ENCODE peak calls at places on chromosomes 16 and 17, in six cellular contexts. W, M, R, J, O and F are unnamed samples.

GRCh38 chr17:33498069-33498468 is 205.0 kb upstream of the ASIC2 start:
- DNase-seq in O (no peak), M (no peak), W (no peak), J (no peak), R (no peak), F (no peak)

GRCh38 chr17:80619535-80620235 is 75.0 kb downstream of the RPTOR start:
- DNase-seq in W (no peak), M (no peak), J (no peak), O (no peak), R (peak; percentile 81), F (no peak)

GRCh38 chr17:35866356-35866950 is 2.2 kb downstream of the HEATR9 start:
- DNase-seq in J (no peak), M (no peak), R (peak; percentile 28), O (no peak), W (no peak), F (no peak)

GRCh38 chr17:31339906-31340661 is 18.7 kb upstream of the EVI2A start:
- DNase-seq in J (no peak), M (no peak), W (peak; percentile 36), O (no peak), R (peak; percentile 84), F (peak; percentile 12)

GRCh38 chr16:25690563-25691143 is 1.1 kb upstream of the HS3ST4 start:
- DNase-seq in M (no peak), O (no peak), J (no peak), W (no peak), R (no peak), F (no peak)

GRCh38 chr16:57185446-57185944 is 344 bp downstream of the PSME3IP1 start:
- DNase-seq in W (no peak), O (peak; percentile 4), M (peak; percentile 17), J (no peak), R (peak; percentile 67), F (peak; percentile 59)

GRCh38 chr16:11180489-11180888 is 75.5 kb downstream of the SOCS1 start:
- DNase-seq in J (no peak), O (no peak), R (no peak), M (no peak), W (no peak), F (no peak)

GRCh38 chr17:59508999-59509398 is 56.4 kb upstream of the DHX40 start:
- DNase-seq in O (no peak), M (no peak), R (no peak), J (no peak), W (no peak), F (no peak)

GRCh38 chr17:63537991-63538692 is 12.1 kb upstream of the DCAF7 start:
- DNase-seq in W (no peak), J (no peak), M (no peak), O (no peak), R (no peak), F (peak; percentile 40)

GRCh38 chr16:24540575-24541240 is 1.3 kb downstream of the RBBP6 start:
- DNase-seq in R (no peak), O (no peak), M (peak; percentile 6), J (no peak), W (no peak), F (no peak)

GRCh38 chr17:49694847-49695697 is 12.7 kb downstream of the SLC35B1 start:
- DNase-seq in R (no peak), O (peak; percentile 70), M (peak; percentile 67), J (no peak), W (no peak), F (no peak)

GRCh38 chr16:80006175-80006895 is 405.8 kb upstream of the MAF start:
- DNase-seq in J (no peak), W (no peak), R (peak; percentile 70), M (no peak), O (no peak), F (no peak)

GRCh38 chr16:1162701-1163566 is 10.0 kb downstream of the CACNA1H start:
- DNase-seq in O (no peak), W (no peak), R (no peak), M (no peak), J (no peak), F (no peak)

GRCh38 chr17:73430848-73431247 is 119.0 kb upstream of the CDC42EP4 start:
- DNase-seq in R (peak; percentile 58), J (no peak), O (no peak), M (no peak), W (no peak), F (no peak)

GRCh38 chr17:27558341-27558740 is 72.6 kb upstream of the LGALS9 start:
- DNase-seq in J (no peak), W (no peak), M (no peak), O (no peak), R (no peak), F (no peak)

GRCh38 chr16:69443809-69444611 is 19.6 kb downstream of the CYB5B start:
- DNase-seq in J (no peak), R (peak; percentile 60), M (no peak), W (no peak), O (no peak), F (no peak)

GRCh38 chr17:77247048-77247541 is 106.3 kb downstream of the SEC14L1 start:
- DNase-seq in R (peak; percentile 55), W (no peak), O (peak; percentile 97), J (peak; percentile 41), M (peak; percentile 88), F (peak; percentile 51)

GRCh38 chr16:49700222-49700927 is 155.5 kb downstream of the ZNF423 start:
- DNase-seq in R (no peak), M (no peak), O (no peak), W (no peak), J (no peak), F (no peak)

GRCh38 chr17:3647769-3648540 is 11.4 kb downstream of the CTNS start:
- DNase-seq in O (peak; percentile 70), J (no peak), R (peak; percentile 62), M (no peak), W (no peak), F (peak; percentile 29)

GRCh38 chr17:68020451-68020779 is 15.1 kb upstream of the KPNA2 start:
- DNase-seq in W (no peak), M (no peak), R (no peak), J (no peak), O (no peak), F (no peak)

GRCh38 chr17:78214706-78215061 is 631 bp downstream of the BIRC5 start:
- DNase-seq in R (no peak), O (no peak), W (no peak), M (no peak), J (no peak), F (no peak)

GRCh38 chr16:16127469-16128116 is 95.7 kb downstream of the ABCC6 start:
- DNase-seq in J (peak; percentile 24), O (peak; percentile 70), W (peak; percentile 25), R (peak; percentile 68), M (peak; percentile 54), F (no peak)

GRCh38 chr17:44767493-44767892 is 8.7 kb downstream of the ADAM11 start:
- DNase-seq in M (no peak), J (no peak), O (no peak), W (no peak), R (peak; percentile 61), F (no peak)

GRCh38 chr16:278863-279366 is 1.5 kb upstream of the ARHGDIG start:
- DNase-seq in R (peak; percentile 83), M (no peak), J (no peak), W (no peak), O (no peak), F (no peak)